ENCODE peak calls at places on chromosomes 6 and 20, in eight cellular contexts. X is cardiac muscle cell; J is aorta; W is CD4-positive, CD25-positive, alpha-beta regulatory T cell; G is Caco-2; E is psoas muscle; F is kidney; I is naive thymus-derived CD4-positive, alpha-beta T cell. A is an unnamed sample. For H3K9me3, the result is how much of the 10 kb centered on the place peaks cover.

GRCh38 chr20:17262786-17263185 is 35.9 kb downstream of the PCSK2 start:
- DNase-seq in X (no peak), J (no peak), W (no peak), G (no peak), E (no peak), F (no peak), I (no peak), A (no peak)

GRCh38 chr6:16184129-16184528 is 54.3 kb upstream of the GMPR start:
- DNase-seq in X (peak), J (peak), W (no peak), G (no peak), E (peak), F (no peak), I (no peak), A (no peak)

GRCh38 chr20:8408587-8409307 is 276.7 kb downstream of the PLCB1 start:
- DNase-seq in X (no peak), J (no peak), W (no peak), G (no peak), E (no peak), F (no peak), I (no peak), A (no peak)

GRCh38 chr6:89122625-89123024 is 4.8 kb upstream of the SRSF12 start:
- DNase-seq in X (peak), J (no peak), W (peak), G (peak), E (no peak), F (no peak), I (peak), A (no peak)

GRCh38 chr6:143940011-143940597 is 68.0 kb downstream of the PLAGL1 start:
- DNase-seq in X (peak), J (no peak), W (peak), G (peak), E (no peak), F (no peak), I (peak), A (peak)

GRCh38 chr6:20440291-20440690 is 38.6 kb downstream of the E2F3 start:
- DNase-seq in X (peak), J (no peak), W (no peak), G (no peak), E (no peak), F (no peak), I (no peak), A (no peak)

GRCh38 chr20:43550456-43550855 is 8.4 kb upstream of the SGK2 start:
- DNase-seq in X (no peak), J (no peak), W (no peak), G (no peak), E (no peak), F (peak), I (no peak), A (no peak)

GRCh38 chr6:160859822-160860221 is 131.7 kb upstream of the MAP3K4 start:
- DNase-seq in X (no peak), J (no peak), W (no peak), G (no peak), E (no peak), F (no peak), I (no peak), A (no peak)

GRCh38 chr20:19943021-19943659 is 74.0 kb upstream of the NAA20 start:
- DNase-seq in X (no peak), J (peak), W (no peak), G (no peak), E (no peak), F (no peak), I (no peak), A (no peak)

GRCh38 chr6:3016473-3017280 is 17.0 kb downstream of the NQO2 start:
- DNase-seq in X (no peak), J (no peak), W (no peak), G (no peak), E (no peak), F (no peak), I (no peak), A (no peak)

GRCh38 chr6:144266091-144266649 is 19.0 kb upstream of the UTRN start:
- DNase-seq in X (peak), J (peak), W (no peak), G (peak), E (peak), F (no peak), I (no peak), A (no peak)

GRCh38 chr6:166460473-166461437 is 78.0 kb upstream of the MPC1 start:
- DNase-seq in X (peak), J (no peak), W (no peak), G (no peak), E (no peak), F (peak), I (no peak), A (no peak)

GRCh38 chr6:74609857-74610256 is 596.0 kb downstream of the COL12A1 start:
- DNase-seq in X (peak), J (no peak), W (no peak), G (no peak), E (no peak), F (no peak), I (no peak), A (no peak)

GRCh38 chr6:96899019-96899418 is 1.3 kb upstream of the NDUFAF4 start:
- DNase-seq in X (peak), J (no peak), W (no peak), G (no peak), E (no peak), F (no peak), I (no peak), A (no peak)

GRCh38 chr20:47686545-47686944 is 98.7 kb downstream of the SULF2 start:
- DNase-seq in X (peak), J (peak), W (no peak), G (no peak), E (peak), F (no peak), I (no peak), A (no peak)

GRCh38 chr6:168536196-168536595 is 95.2 kb downstream of the SMOC2 start:
- DNase-seq in X (no peak), J (no peak), W (no peak), G (no peak), E (no peak), F (no peak), I (no peak), A (no peak)
- H3K9me3 ChIP-seq in X (under half), J (under half), W (under half), G (under half), E (under half), F (under half), I (under half), A (under half)

DNA sequence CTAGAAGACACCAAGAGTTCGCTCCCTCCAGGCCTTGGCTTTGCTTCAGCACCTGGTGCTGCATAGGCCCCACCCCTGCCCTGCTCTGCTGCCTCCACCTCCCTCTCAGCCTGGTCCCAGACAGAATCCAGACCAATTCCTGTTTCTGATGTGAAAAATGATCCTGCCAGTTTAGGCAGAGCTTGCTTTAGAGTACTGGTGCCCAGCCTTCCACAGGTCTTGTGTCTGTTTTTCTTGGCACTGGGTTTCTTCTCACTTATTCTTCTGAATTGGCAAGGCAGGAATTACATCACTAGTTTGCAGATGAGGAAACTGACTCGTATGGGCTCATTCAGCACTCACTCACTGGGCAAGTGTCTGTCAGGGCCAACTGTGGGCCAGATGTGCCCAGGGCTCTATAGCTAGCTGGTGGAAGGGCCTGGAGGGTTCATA is 53.0 kb downstream of the HLA-A start:
- DNase-seq in X (peak), J (no peak), W (no peak), G (no peak), E (no peak), F (no peak), I (no peak), A (no peak)
- H3K9me3 ChIP-seq in X (under half), J (under half), W (under half), G (under half), E (under half), F (under half), I (under half), A (under half)

GRCh38 chr6:129153257-129153656 is 270.3 kb downstream of the LAMA2 start:
- DNase-seq in X (no peak), J (no peak), W (no peak), G (no peak), E (no peak), F (no peak), I (no peak), A (no peak)
- H3K9me3 ChIP-seq in X (under half), J (under half), W (under half), G (under half), E (under half), F (under half), I (under half), A (under half)

DNA sequence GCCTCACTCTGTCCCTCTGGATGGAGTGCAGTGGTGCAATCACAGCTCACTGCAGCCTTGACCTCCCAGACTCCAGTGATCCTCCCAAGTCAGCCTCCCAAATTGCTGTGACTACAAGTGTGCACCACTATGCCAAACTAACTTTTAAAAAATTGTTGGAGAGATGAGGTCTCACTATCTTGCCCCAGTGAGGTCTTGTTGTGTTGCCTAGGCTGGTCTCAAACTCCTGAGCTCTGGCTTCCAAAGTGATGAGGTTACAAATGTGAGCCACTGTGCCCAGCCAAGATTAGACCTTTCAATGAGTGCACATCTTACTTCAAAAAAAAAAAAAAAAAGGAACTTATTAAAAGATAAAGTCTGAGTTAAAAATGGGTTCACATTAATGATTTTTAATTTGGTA is 1838.1 kb upstream of the DEFB115 start:
- DNase-seq in X (no peak), J (no peak), W (no peak), G (no peak), E (no peak), F (no peak), I (no peak), A (no peak)
- H3K9me3 ChIP-seq in X (under half), J (under half), W (under half), G (under half), E (under half), F (under half), I (under half), A (under half)

GRCh38 chr6:155611742-155612141 is 156.1 kb upstream of the NOX3 start:
- DNase-seq in X (no peak), J (no peak), W (no peak), G (no peak), E (no peak), F (no peak), I (no peak), A (no peak)
- H3K9me3 ChIP-seq in X (under half), J (under half), W (under half), G (under half), E (under half), F (under half), I (under half), A (under half)

DNA sequence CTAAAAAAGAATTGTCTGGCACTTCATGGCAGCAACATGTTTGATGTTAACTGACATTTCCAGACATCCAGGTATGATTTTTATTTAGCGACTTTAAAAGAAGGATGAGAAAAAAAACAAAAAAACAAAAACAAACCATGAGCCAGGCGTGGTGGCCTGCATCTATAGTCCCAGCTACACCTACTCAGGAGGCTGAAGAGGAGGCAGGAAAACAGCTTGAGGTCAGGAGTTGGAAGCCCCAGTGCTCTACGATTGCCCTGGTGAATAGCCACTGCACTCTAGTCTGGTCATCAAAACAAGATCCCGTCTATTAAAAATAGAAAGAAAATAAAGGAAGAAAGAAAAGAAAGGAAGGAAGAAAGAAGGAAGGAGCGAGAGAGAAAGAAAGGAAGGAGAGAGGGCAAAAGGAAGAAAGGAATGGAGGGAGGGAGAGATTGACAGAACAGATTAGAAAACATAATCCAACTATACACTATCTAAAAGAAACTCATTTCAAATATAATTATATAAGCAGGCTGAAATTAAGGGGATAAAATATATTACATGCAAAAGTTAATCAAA is 141.6 kb downstream of the TRIM27 start:
- DNase-seq in X (no peak), J (no peak), W (no peak), G (no peak), E (no peak), F (no peak), I (no peak), A (no peak)
- H3K9me3 ChIP-seq in X (under half), J (under half), W (under half), G (under half), E (under half), F (under half), I (under half), A (under half)

A was measured in T-helper 17 cell.